ENCODE peak calls at places on chromosome 10, in nine cellular contexts. One of them, this sample, is unnamed.

GRCh38 chr10:123999261-123999660 is 94.1 kb downstream of the CHST15 start:
- DNase-seq in spleen: peak
- DNase-seq in BJ: no peak
- DNase-seq in choroid plexus epithelial cell: no peak
- DNase-seq in adipocyte: no peak
- DNase-seq in cardiac muscle cell: no peak
- DNase-seq in stomach: no peak
- DNase-seq in tibial artery: no peak
- DNase-seq in astrocyte of the spinal cord: no peak
- DNase-seq in this sample: no peak

GRCh38 chr10:80351220-80351619 is 5.3 kb downstream of the DYDC1 start:
- DNase-seq in spleen: no peak
- DNase-seq in BJ: no peak
- DNase-seq in choroid plexus epithelial cell: no peak
- DNase-seq in adipocyte: no peak
- DNase-seq in cardiac muscle cell: no peak
- DNase-seq in stomach: no peak
- DNase-seq in tibial artery: no peak
- DNase-seq in astrocyte of the spinal cord: no peak
- DNase-seq in this sample: no peak

GRCh38 chr10:129244757-129245156 is 222.3 kb upstream of the MGMT start:
- DNase-seq in spleen: no peak
- DNase-seq in BJ: no peak
- DNase-seq in choroid plexus epithelial cell: no peak
- DNase-seq in adipocyte: no peak
- DNase-seq in cardiac muscle cell: no peak
- DNase-seq in stomach: no peak
- DNase-seq in tibial artery: no peak
- DNase-seq in astrocyte of the spinal cord: no peak
- DNase-seq in this sample: no peak

GRCh38 chr10:119416855-119417254 is 125.7 kb downstream of the RGS10 start:
- DNase-seq in spleen: peak
- DNase-seq in BJ: no peak
- DNase-seq in choroid plexus epithelial cell: peak
- DNase-seq in adipocyte: peak
- DNase-seq in cardiac muscle cell: peak
- DNase-seq in stomach: peak
- DNase-seq in tibial artery: peak
- DNase-seq in astrocyte of the spinal cord: peak
- DNase-seq in this sample: no peak

GRCh38 chr10:71548494-71548846 is 151.8 kb downstream of the CDH23 start:
- DNase-seq in spleen: no peak
- DNase-seq in BJ: no peak
- DNase-seq in choroid plexus epithelial cell: peak
- DNase-seq in adipocyte: no peak
- DNase-seq in cardiac muscle cell: peak
- DNase-seq in stomach: no peak
- DNase-seq in tibial artery: no peak
- DNase-seq in astrocyte of the spinal cord: peak
- DNase-seq in this sample: no peak

GRCh38 chr10:91090761-91091529 is 129.5 kb upstream of the PCGF5 start:
- DNase-seq in spleen: no peak
- DNase-seq in BJ: no peak
- DNase-seq in choroid plexus epithelial cell: peak
- DNase-seq in adipocyte: peak
- DNase-seq in cardiac muscle cell: peak
- DNase-seq in stomach: no peak
- DNase-seq in tibial artery: no peak
- DNase-seq in astrocyte of the spinal cord: peak
- DNase-seq in this sample: no peak

GRCh38 chr10:88659725-88660592 is 4.3 kb upstream of the LIPF start:
- DNase-seq in spleen: no peak
- DNase-seq in BJ: no peak
- DNase-seq in choroid plexus epithelial cell: no peak
- DNase-seq in adipocyte: peak
- DNase-seq in cardiac muscle cell: no peak
- DNase-seq in stomach: no peak
- DNase-seq in tibial artery: no peak
- DNase-seq in astrocyte of the spinal cord: no peak
- DNase-seq in this sample: no peak

GRCh38 chr10:85008493-85009181 is 680.2 kb downstream of the CCSER2 start:
- DNase-seq in spleen: no peak
- DNase-seq in BJ: no peak
- DNase-seq in choroid plexus epithelial cell: no peak
- DNase-seq in adipocyte: no peak
- DNase-seq in cardiac muscle cell: no peak
- DNase-seq in stomach: no peak
- DNase-seq in tibial artery: no peak
- DNase-seq in astrocyte of the spinal cord: no peak
- DNase-seq in this sample: peak

GRCh38 chr10:8853048-8853447 is 798.6 kb downstream of the GATA3 start:
- DNase-seq in spleen: no peak
- DNase-seq in BJ: no peak
- DNase-seq in choroid plexus epithelial cell: no peak
- DNase-seq in adipocyte: no peak
- DNase-seq in cardiac muscle cell: no peak
- DNase-seq in stomach: no peak
- DNase-seq in tibial artery: no peak
- DNase-seq in astrocyte of the spinal cord: no peak
- DNase-seq in this sample: no peak

GRCh38 chr10:8852546-8852945 is 798.1 kb downstream of the GATA3 start:
- DNase-seq in spleen: no peak
- DNase-seq in BJ: no peak
- DNase-seq in choroid plexus epithelial cell: no peak
- DNase-seq in adipocyte: no peak
- DNase-seq in cardiac muscle cell: no peak
- DNase-seq in stomach: no peak
- DNase-seq in tibial artery: no peak
- DNase-seq in astrocyte of the spinal cord: no peak
- DNase-seq in this sample: no peak
- H3K4me3 ChIP-seq in spleen: no peak
- H3K4me3 ChIP-seq in BJ: no peak
- H3K4me3 ChIP-seq in choroid plexus epithelial cell: no peak
- H3K4me3 ChIP-seq in adipocyte: no peak
- H3K4me3 ChIP-seq in cardiac muscle cell: no peak
- H3K4me3 ChIP-seq in stomach: no peak
- H3K4me3 ChIP-seq in tibial artery: no peak
- H3K4me3 ChIP-seq in astrocyte of the spinal cord: no peak
- H3K4me3 ChIP-seq in this sample: no peak

DNA sequence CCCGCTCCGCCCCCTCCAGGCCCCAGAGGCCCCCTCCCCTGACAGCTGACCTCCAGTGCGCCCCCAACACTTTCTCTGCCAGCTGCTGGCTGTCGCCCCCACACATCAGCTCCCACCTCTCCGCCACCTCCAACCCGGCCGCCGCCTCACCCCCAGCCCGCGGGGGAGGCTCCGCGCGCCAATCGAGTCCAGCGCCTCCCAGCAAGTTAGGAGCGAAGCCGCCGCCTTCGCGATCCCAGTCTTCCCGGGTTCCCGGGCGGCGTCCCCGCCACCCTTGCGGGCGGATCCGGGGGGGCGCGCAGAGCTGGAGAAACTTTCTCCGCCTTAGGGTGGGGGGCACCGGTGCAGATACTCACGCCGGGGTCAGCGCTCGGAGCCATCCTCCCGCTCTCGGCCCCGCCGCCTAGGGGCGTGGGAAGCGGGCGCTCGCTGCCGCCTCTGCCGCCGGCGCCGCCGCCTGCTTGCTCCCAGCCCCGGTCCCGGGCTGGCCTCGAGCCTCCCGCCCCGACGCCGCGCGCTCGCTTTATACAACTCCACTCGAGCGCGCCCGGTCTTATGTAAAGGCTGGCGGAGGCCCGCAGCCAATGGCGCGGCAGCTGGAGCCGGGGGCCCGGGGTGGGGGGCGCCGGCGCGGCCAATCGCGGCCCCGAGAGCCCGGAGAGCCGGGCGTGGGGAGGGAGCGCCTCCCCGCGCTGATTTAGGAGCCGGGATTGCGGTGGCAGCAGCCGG is at the start of gene CRTAC1:
- DNase-seq in spleen: no peak
- DNase-seq in BJ: no peak
- DNase-seq in choroid plexus epithelial cell: no peak
- DNase-seq in adipocyte: peak
- DNase-seq in cardiac muscle cell: peak
- DNase-seq in stomach: peak
- DNase-seq in tibial artery: peak
- DNase-seq in astrocyte of the spinal cord: peak
- DNase-seq in this sample: peak
- H3K4me3 ChIP-seq in spleen: peak
- H3K4me3 ChIP-seq in BJ: no peak
- H3K4me3 ChIP-seq in choroid plexus epithelial cell: no peak
- H3K4me3 ChIP-seq in adipocyte: peak
- H3K4me3 ChIP-seq in cardiac muscle cell: peak
- H3K4me3 ChIP-seq in stomach: peak
- H3K4me3 ChIP-seq in tibial artery: peak
- H3K4me3 ChIP-seq in astrocyte of the spinal cord: no peak
- H3K4me3 ChIP-seq in this sample: peak

GRCh38 chr10:113131611-113132330 is 181.7 kb downstream of the TCF7L2 start:
- DNase-seq in spleen: no peak
- DNase-seq in BJ: peak
- DNase-seq in choroid plexus epithelial cell: peak
- DNase-seq in adipocyte: peak
- DNase-seq in cardiac muscle cell: peak
- DNase-seq in stomach: no peak
- DNase-seq in tibial artery: peak
- DNase-seq in astrocyte of the spinal cord: peak
- DNase-seq in this sample: no peak

GRCh38 chr10:113126506-113127192 is 176.6 kb downstream of the TCF7L2 start:
- DNase-seq in spleen: peak
- DNase-seq in BJ: no peak
- DNase-seq in choroid plexus epithelial cell: peak
- DNase-seq in adipocyte: peak
- DNase-seq in cardiac muscle cell: peak
- DNase-seq in stomach: peak
- DNase-seq in tibial artery: peak
- DNase-seq in astrocyte of the spinal cord: peak
- DNase-seq in this sample: peak

GRCh38 chr10:113128450-113129105 is 178.5 kb downstream of the TCF7L2 start:
- DNase-seq in spleen: no peak
- DNase-seq in BJ: no peak
- DNase-seq in choroid plexus epithelial cell: peak
- DNase-seq in adipocyte: no peak
- DNase-seq in cardiac muscle cell: no peak
- DNase-seq in stomach: no peak
- DNase-seq in tibial artery: no peak
- DNase-seq in astrocyte of the spinal cord: no peak
- DNase-seq in this sample: no peak

GRCh38 chr10:113129117-113129516 is 179.1 kb downstream of the TCF7L2 start:
- DNase-seq in spleen: no peak
- DNase-seq in BJ: no peak
- DNase-seq in choroid plexus epithelial cell: no peak
- DNase-seq in adipocyte: no peak
- DNase-seq in cardiac muscle cell: no peak
- DNase-seq in stomach: no peak
- DNase-seq in tibial artery: no peak
- DNase-seq in astrocyte of the spinal cord: no peak
- DNase-seq in this sample: no peak

DNA sequence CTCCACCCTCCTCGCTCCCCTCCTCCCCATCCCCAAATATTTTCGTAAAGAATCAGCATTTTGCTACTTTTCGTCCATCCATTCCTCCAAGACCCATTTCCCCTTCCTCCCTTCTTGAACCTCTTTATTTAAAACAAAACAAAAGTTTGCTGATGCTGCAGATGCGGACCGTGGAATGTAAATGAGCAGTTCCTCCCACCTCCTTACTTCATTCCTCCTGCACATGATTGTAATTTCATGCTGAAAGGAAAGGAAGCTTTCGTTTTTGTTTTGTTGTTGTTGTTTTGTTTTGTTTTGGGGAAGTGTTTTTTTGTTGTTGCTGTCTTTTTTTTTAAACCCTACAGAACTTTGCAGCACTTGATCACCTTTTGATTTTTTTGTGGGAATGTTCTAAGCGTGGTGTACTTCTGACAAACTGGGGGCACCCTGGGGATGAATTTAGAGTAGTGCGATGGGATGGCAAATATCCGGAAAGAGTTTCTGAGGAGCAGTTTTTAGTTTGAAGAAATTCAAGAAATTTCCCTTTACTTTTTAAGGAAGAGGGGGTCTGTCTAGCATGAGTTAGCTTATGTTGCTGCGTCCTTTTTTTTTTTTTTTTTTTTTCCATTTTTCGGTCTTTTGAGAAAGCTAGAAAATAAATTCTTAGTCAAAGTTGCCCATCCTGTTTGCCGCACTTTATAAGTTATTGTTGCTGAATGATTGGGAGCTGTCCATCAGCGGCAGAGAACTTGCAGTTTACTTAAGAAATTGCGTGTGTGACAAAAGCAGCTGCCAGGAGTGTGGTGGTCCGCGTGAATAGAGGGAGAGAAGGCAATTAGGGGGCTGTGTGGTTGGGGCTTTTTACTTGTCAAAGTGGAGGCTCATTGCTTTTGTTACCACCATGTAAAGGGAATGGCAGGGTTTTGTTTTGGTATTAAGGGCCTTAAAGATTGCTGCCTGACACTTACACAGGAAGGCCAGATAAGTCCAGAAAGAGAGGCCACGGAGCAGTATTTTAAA is 177.5 kb downstream of the TCF7L2 start:
- DNase-seq in spleen: no peak
- DNase-seq in BJ: no peak
- DNase-seq in choroid plexus epithelial cell: peak
- DNase-seq in adipocyte: no peak
- DNase-seq in cardiac muscle cell: peak
- DNase-seq in stomach: no peak
- DNase-seq in tibial artery: no peak
- DNase-seq in astrocyte of the spinal cord: no peak
- DNase-seq in this sample: no peak
- H3K4me3 ChIP-seq in spleen: no peak
- H3K4me3 ChIP-seq in BJ: no peak
- H3K4me3 ChIP-seq in choroid plexus epithelial cell: peak
- H3K4me3 ChIP-seq in adipocyte: peak
- H3K4me3 ChIP-seq in cardiac muscle cell: no peak
- H3K4me3 ChIP-seq in stomach: no peak
- H3K4me3 ChIP-seq in tibial artery: peak
- H3K4me3 ChIP-seq in astrocyte of the spinal cord: no peak
- H3K4me3 ChIP-seq in this sample: no peak

GRCh38 chr10:127736222-127736914 is 617 bp upstream of the FOXI2 start:
- DNase-seq in spleen: no peak
- DNase-seq in BJ: no peak
- DNase-seq in choroid plexus epithelial cell: no peak
- DNase-seq in adipocyte: no peak
- DNase-seq in cardiac muscle cell: no peak
- DNase-seq in stomach: no peak
- DNase-seq in tibial artery: no peak
- DNase-seq in astrocyte of the spinal cord: no peak
- DNase-seq in this sample: peak

GRCh38 chr10:127738512-127739424 is 1.8 kb downstream of the FOXI2 start:
- DNase-seq in spleen: no peak
- DNase-seq in BJ: no peak
- DNase-seq in choroid plexus epithelial cell: no peak
- DNase-seq in adipocyte: no peak
- DNase-seq in cardiac muscle cell: no peak
- DNase-seq in stomach: no peak
- DNase-seq in tibial artery: no peak
- DNase-seq in astrocyte of the spinal cord: no peak
- DNase-seq in this sample: no peak

GRCh38 chr10:127735723-127736221 is 1.2 kb upstream of the FOXI2 start:
- DNase-seq in spleen: no peak
- DNase-seq in BJ: no peak
- DNase-seq in choroid plexus epithelial cell: no peak
- DNase-seq in adipocyte: no peak
- DNase-seq in cardiac muscle cell: no peak
- DNase-seq in stomach: no peak
- DNase-seq in tibial artery: no peak
- DNase-seq in astrocyte of the spinal cord: no peak
- DNase-seq in this sample: no peak

GRCh38 chr10:127737563-127738511 is 852 bp downstream of the FOXI2 start:
- DNase-seq in spleen: no peak
- DNase-seq in BJ: no peak
- DNase-seq in choroid plexus epithelial cell: no peak
- DNase-seq in adipocyte: no peak
- DNase-seq in cardiac muscle cell: no peak
- DNase-seq in stomach: no peak
- DNase-seq in tibial artery: no peak
- DNase-seq in astrocyte of the spinal cord: no peak
- DNase-seq in this sample: peak

GRCh38 chr10:127736915-127737562 is at the start of gene FOXI2:
- DNase-seq in spleen: no peak
- DNase-seq in BJ: no peak
- DNase-seq in choroid plexus epithelial cell: no peak
- DNase-seq in adipocyte: no peak
- DNase-seq in cardiac muscle cell: no peak
- DNase-seq in stomach: no peak
- DNase-seq in tibial artery: no peak
- DNase-seq in astrocyte of the spinal cord: no peak
- DNase-seq in this sample: no peak
- H3K4me3 ChIP-seq in spleen: peak
- H3K4me3 ChIP-seq in BJ: no peak
- H3K4me3 ChIP-seq in choroid plexus epithelial cell: no peak
- H3K4me3 ChIP-seq in adipocyte: no peak
- H3K4me3 ChIP-seq in cardiac muscle cell: no peak
- H3K4me3 ChIP-seq in stomach: peak
- H3K4me3 ChIP-seq in tibial artery: peak
- H3K4me3 ChIP-seq in astrocyte of the spinal cord: no peak
- H3K4me3 ChIP-seq in this sample: no peak

This sample was measured in upper lobe of left lung.